ENCODE peak calls at places on chromosomes 5 and 9, in nine cellular contexts. V is A549, T is HL-60, X is Panc1, C is HCT116, Y is GM12878, L is HepG2, B is K562, F is SK-N-SH. S is an unnamed sample.

GRCh38 chr5:169650701-169651331 is 13.7 kb downstream of the DOCK2 start:
- DNase-seq in V (no peak), T (no peak), X (no peak), C (no peak), Y (peak), L (no peak), B (peak), F (no peak), S (no peak)

GRCh38 chr5:54965806-54966205 is 19.6 kb downstream of the ESM1 start:
- DNase-seq in V (no peak), T (no peak), X (no peak), C (no peak), Y (no peak), L (no peak), B (no peak), F (no peak), S (no peak)

GRCh38 chr9:121833061-121833460 is 181.6 kb downstream of the DAB2IP start:
- DNase-seq in V (no peak), T (no peak), X (no peak), C (no peak), Y (no peak), L (no peak), B (no peak), F (no peak), S (no peak)

GRCh38 chr9:124126571-124127289 is 115.2 kb downstream of the LHX2 start:
- DNase-seq in V (peak), T (peak), X (peak), C (peak), Y (peak), L (peak), B (peak), F (peak), S (peak)

GRCh38 chr5:149916317-149917072 is 28.1 kb downstream of the PDE6A start:
- DNase-seq in V (no peak), T (no peak), X (no peak), C (no peak), Y (no peak), L (no peak), B (no peak), F (no peak), S (no peak)

GRCh38 chr9:137317021-137317978 is 15.2 kb upstream of the NRARP start:
- DNase-seq in V (no peak), T (no peak), X (no peak), C (no peak), Y (no peak), L (no peak), B (no peak), F (peak), S (no peak)

GRCh38 chr9:124202447-124202971 is 55.2 kb upstream of the NEK6 start:
- DNase-seq in V (no peak), T (peak), X (no peak), C (no peak), Y (peak), L (no peak), B (peak), F (no peak), S (no peak)

GRCh38 chr5:138275379-138275782 is 960 bp upstream of the GFRA3 start:
- DNase-seq in V (no peak), T (no peak), X (no peak), C (no peak), Y (no peak), L (peak), B (no peak), F (peak), S (peak)

GRCh38 chr9:34987160-34988040 is 2.1 kb upstream of the DNAJB5 start:
- DNase-seq in V (no peak), T (no peak), X (no peak), C (no peak), Y (no peak), L (no peak), B (no peak), F (no peak), S (no peak)

GRCh38 chr5:41754857-41755256 is 115.4 kb downstream of the OXCT1 start:
- DNase-seq in V (no peak), T (no peak), X (no peak), C (no peak), Y (no peak), L (no peak), B (no peak), F (no peak), S (no peak)

GRCh38 chr9:87389936-87390335 is 107.7 kb upstream of the DAPK1 start:
- DNase-seq in V (no peak), T (no peak), X (no peak), C (no peak), Y (no peak), L (no peak), B (no peak), F (no peak), S (no peak)

GRCh38 chr5:9869616-9870288 is 239.6 kb upstream of the TAS2R1 start:
- DNase-seq in V (no peak), T (no peak), X (no peak), C (no peak), Y (no peak), L (no peak), B (no peak), F (no peak), S (no peak)

GRCh38 chr5:115776989-115777388 is 39.5 kb downstream of the CDO1 start:
- DNase-seq in V (no peak), T (no peak), X (no peak), C (no peak), Y (no peak), L (no peak), B (no peak), F (no peak), S (no peak)

GRCh38 chr9:25519286-25519685 is 159.0 kb downstream of the TUSC1 start:
- DNase-seq in V (no peak), T (no peak), X (no peak), C (no peak), Y (no peak), L (no peak), B (no peak), F (no peak), S (no peak)

GRCh38 chr5:3389471-3390026 is 206.1 kb upstream of the IRX1 start:
- DNase-seq in V (no peak), T (no peak), X (no peak), C (no peak), Y (no peak), L (no peak), B (no peak), F (no peak), S (peak)

GRCh38 chr5:151063136-151063544 is 17.7 kb downstream of the TNIP1 start:
- DNase-seq in V (peak), T (no peak), X (no peak), C (no peak), Y (no peak), L (peak), B (peak), F (no peak), S (no peak)

GRCh38 chr9:100084145-100084478 is 14.7 kb downstream of the ERP44 start:
- DNase-seq in V (no peak), T (no peak), X (no peak), C (no peak), Y (peak), L (no peak), B (no peak), F (no peak), S (no peak)

DNA sequence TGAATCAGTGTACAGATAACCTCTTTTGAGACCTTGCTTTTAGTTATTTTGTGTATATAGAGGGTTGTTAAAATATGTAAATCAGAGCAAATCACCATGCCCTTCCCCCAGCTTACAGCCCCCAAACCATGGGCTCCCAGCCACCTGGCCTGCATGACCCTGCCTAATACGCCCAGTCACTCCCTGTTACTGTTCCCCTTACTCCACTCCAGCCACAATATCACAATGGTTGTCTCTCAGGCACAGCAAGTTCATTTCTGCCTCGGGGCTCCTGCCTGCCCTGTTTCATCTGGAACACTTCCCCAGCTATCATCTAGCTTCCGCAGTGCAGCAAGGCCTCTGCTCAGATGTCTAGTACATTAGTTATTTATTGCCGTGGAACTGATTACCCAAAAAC is 5.0 kb upstream of the CARD19 start:
- DNase-seq in V (no peak), T (no peak), X (no peak), C (no peak), Y (no peak), L (no peak), B (no peak), F (peak), S (no peak)
- TF ChIP-seq REST in V (no peak), T (no peak), X (no peak), C (no peak), Y (no peak), L (no peak), B (no peak), F (no peak), S (no peak)

DNA sequence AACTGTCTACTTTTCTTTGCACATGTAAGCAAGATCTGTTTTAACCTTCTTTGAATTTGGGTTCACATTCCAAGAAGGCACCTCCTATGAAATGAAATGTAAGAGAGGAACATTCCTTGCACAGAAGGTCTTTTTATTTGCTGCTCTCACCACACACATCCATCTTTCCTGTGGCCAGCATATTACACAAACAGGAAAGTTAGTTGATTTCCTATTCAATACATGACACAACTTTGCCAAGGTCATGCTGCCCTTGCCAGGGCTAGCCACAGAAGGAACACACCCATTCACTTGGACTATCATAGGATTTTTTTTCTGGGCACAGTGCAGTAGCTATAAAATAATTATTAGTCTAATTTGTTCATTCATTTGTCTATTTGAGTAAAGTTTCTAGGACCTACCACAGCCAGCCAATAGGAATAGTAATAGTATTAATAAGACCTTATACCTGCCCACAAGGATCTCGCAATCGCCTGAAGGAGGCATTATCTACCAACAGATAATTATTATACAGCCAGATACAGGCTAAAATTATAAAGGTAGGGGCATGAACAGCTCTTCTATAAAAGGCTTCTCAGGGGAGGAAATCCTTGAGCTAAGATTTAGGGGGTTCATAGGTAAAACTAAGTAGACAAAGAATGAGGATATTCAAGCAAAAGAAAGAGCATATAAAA is 78.1 kb upstream of the NREP start:
- DNase-seq in V (no peak), T (no peak), X (no peak), C (no peak), Y (no peak), L (no peak), B (no peak), F (no peak), S (no peak)
- TF ChIP-seq CTCF in V (no peak), T (no peak), X (no peak), C (no peak), Y (no peak), L (no peak), B (no peak), F (peak), S (peak)

GRCh38 chr5:112643339-112643971 is 94.2 kb upstream of the APC start:
- DNase-seq in V (no peak), T (no peak), X (no peak), C (no peak), Y (no peak), L (no peak), B (no peak), F (no peak), S (no peak)
- TF ChIP-seq REST in V (no peak), T (no peak), X (no peak), C (no peak), Y (no peak), L (no peak), B (no peak), F (no peak), S (no peak)

GRCh38 chr9:37511006-37511714 is 25.4 kb downstream of the POLR1E start:
- DNase-seq in V (no peak), T (peak), X (no peak), C (peak), Y (no peak), L (peak), B (peak), F (peak), S (peak)
- TF ChIP-seq CTCF in V (no peak), T (no peak), X (no peak), C (peak), Y (peak), L (peak), B (peak), F (peak), S (peak)

DNA sequence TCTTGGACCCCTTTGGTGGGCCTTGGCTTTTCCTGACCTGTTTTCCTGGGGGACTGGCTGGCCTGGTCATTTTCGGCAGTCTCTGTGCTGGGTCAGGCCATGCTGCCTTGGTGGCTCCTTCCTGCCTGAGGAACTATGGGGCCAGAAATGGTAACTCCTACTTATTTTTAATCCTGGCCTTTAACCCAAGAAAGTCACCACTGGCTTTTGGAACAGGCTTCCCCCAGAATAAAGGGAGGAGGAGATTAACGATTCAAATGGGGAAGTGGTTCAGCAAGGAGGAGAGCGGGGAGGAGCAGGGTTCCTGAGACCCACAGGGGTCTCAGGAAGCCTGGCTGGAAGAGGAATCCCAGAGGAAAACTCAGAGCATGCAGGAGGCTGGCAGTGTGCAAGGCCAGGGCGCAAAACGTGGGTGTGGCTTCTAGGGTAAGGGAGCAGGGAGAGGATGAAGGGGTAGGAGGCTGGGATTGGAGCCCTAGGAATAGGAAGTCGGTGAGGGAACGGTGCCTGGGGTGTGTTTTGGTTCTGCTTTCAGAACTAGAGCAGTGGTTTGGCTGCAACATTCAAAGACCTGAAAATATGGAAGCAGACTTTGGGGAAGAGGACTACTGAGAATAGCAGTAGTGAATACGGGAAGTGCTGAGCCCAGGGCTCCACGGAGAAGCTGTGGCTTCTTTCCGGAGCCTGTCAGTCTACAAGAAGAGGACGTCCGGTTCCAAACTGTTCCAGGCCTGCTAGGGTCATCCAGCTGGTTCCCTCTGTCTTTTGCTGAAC is 271.1 kb upstream of the KLF4 start:
- DNase-seq in V (no peak), T (peak), X (no peak), C (no peak), Y (no peak), L (no peak), B (no peak), F (no peak), S (no peak)
- TF ChIP-seq REST in V (no peak), T (no peak), X (no peak), C (no peak), Y (no peak), L (no peak), B (no peak), F (no peak), S (no peak)

GRCh38 chr5:72925336-72926010 is 30.4 kb upstream of the FCHO2 start:
- DNase-seq in V (no peak), T (no peak), X (no peak), C (no peak), Y (no peak), L (no peak), B (no peak), F (no peak), S (no peak)

GRCh38 chr5:72921886-72922285 is 34.0 kb upstream of the FCHO2 start:
- DNase-seq in V (no peak), T (no peak), X (no peak), C (no peak), Y (no peak), L (no peak), B (no peak), F (no peak), S (no peak)

GRCh38 chr5:72921103-72921502 is 34.7 kb upstream of the FCHO2 start:
- DNase-seq in V (no peak), T (no peak), X (no peak), C (no peak), Y (no peak), L (no peak), B (no peak), F (no peak), S (no peak)

GRCh38 chr5:72917371-72917776 is 38.5 kb upstream of the FCHO2 start:
- DNase-seq in V (no peak), T (no peak), X (no peak), C (no peak), Y (no peak), L (no peak), B (no peak), F (no peak), S (no peak)

DNA sequence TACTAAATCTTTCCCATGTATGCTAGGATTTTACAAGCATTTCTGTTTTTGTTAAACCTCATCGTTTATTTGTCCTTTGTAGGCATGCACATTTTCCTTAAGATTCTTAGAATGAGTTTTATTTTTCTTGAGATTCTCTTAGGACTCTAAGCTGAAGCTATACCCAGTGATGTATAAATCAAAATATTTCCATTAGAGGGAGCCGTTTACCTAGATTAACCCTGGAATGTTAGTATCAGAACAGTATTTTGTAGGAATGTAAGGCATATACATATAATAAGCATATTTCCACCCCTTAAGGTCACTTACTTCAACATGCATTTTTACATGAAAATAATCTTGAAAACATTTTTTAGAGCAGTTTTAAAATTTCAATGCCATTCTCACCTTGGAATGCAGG is 35.2 kb upstream of the FCHO2 start:
- DNase-seq in V (peak), T (no peak), X (peak), C (peak), Y (no peak), L (no peak), B (no peak), F (no peak), S (peak)
- TF ChIP-seq CTCF in V (peak), T (no peak), X (peak), C (peak), Y (no peak), L (peak), B (peak), F (peak), S (peak)

GRCh38 chr5:62305715-62306493 is at the start of gene KIF2A:
- DNase-seq in V (peak), T (peak), X (peak), C (peak), Y (peak), L (peak), B (peak), F (peak), S (peak)

GRCh38 chr5:62308439-62308838 is 2.4 kb downstream of the KIF2A start:
- DNase-seq in V (no peak), T (no peak), X (no peak), C (no peak), Y (no peak), L (no peak), B (no peak), F (no peak), S (no peak)

GRCh38 chr5:62306494-62307363 is 723 bp downstream of the KIF2A start:
- DNase-seq in V (peak), T (peak), X (no peak), C (no peak), Y (no peak), L (no peak), B (peak), F (peak), S (peak)

GRCh38 chr5:62309107-62309506 is 3.1 kb downstream of the KIF2A start:
- DNase-seq in V (no peak), T (peak), X (no peak), C (no peak), Y (no peak), L (no peak), B (no peak), F (no peak), S (no peak)

DNA sequence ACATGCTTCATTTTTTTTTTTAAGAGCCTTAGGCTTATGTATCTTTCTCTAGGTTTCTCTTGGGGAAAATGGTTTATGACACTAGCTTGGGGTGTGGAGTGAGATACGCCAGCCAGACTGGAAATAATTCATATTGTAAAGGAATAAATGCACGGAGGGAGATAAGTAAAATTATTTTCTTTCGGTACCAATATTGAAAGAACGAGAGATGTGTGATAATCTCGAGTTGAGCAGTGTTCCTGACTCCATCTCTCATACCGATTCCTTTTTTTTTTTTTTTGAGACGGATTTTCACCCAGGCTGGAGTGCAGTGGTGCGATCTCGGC is 1.3 kb downstream of the KIF2A start:
- DNase-seq in V (no peak), T (no peak), X (no peak), C (no peak), Y (no peak), L (no peak), B (no peak), F (no peak), S (no peak)
- TF ChIP-seq REST in V (no peak), T (no peak), X (no peak), C (no peak), Y (no peak), L (no peak), B (no peak), F (no peak), S (no peak)

S was measured in GM23338.